ENCODE peak calls at places on chromosomes 7 and 10, in seven cellular contexts. K is HCT116, G is HepG2, P is H1, X is SK-N-SH, L is K562, C is GM12878. V is an unnamed sample.
A peak's percentile ranks its signal among the peaks of the same experiment; 100 is the strongest.

GRCh38 chr10:28841625-28842024 is 164.3 kb downstream of the BAMBI start:
- DNase-seq in K (no peak), G (no peak), P (no peak), X (no peak), L (no peak), C (no peak), V (no peak)

GRCh38 chr7:42175834-42176745 is 60.9 kb downstream of the GLI3 start:
- DNase-seq in K (no peak), G (no peak), P (no peak), X (no peak), L (no peak), C (no peak), V (peak; percentile 16)

GRCh38 chr7:12865593-12865992 is 178.2 kb downstream of the ARL4A start:
- DNase-seq in K (no peak), G (no peak), P (no peak), X (no peak), L (no peak), C (no peak), V (no peak)

GRCh38 chr10:53765311-53765710 is 992.7 kb upstream of the MBL2 start:
- DNase-seq in K (no peak), G (no peak), P (no peak), X (no peak), L (no peak), C (no peak), V (no peak)

GRCh38 chr10:10589540-10589939 is 428.1 kb upstream of the CELF2 start:
- DNase-seq in K (no peak), G (no peak), P (no peak), X (no peak), L (no peak), C (no peak), V (no peak)

GRCh38 chr10:35040761-35041501 is 49.2 kb downstream of the CUL2 start:
- DNase-seq in K (peak; percentile 75), G (no peak), P (no peak), X (no peak), L (no peak), C (no peak), V (no peak)

GRCh38 chr7:87574630-87575029 is 26.1 kb downstream of the ABCB1 start:
- DNase-seq in K (peak; percentile 27), G (peak; percentile 12), P (no peak), X (no peak), L (peak; percentile 19), C (no peak), V (no peak)

GRCh38 chr7:97871659-97872024 is 566 bp downstream of the ASNS start:
- DNase-seq in K (no peak), G (no peak), P (no peak), X (no peak), L (peak; percentile 55), C (peak; percentile 1), V (peak; percentile 8)

GRCh38 chr7:72307566-72307965 is 104.6 kb downstream of the CALN1 start:
- DNase-seq in K (no peak), G (no peak), P (no peak), X (no peak), L (no peak), C (no peak), V (no peak)

GRCh38 chr7:16083931-16084330 is 337.4 kb downstream of the CRPPA start:
- DNase-seq in K (peak; percentile 56), G (no peak), P (no peak), X (no peak), L (no peak), C (no peak), V (peak; percentile 46)

GRCh38 chr10:70163448-70163847 is 6.9 kb downstream of the SAR1A start:
- DNase-seq in K (no peak), G (no peak), P (no peak), X (no peak), L (no peak), C (no peak), V (no peak)

GRCh38 chr7:3157541-3158287 is 114.0 kb upstream of the CARD11 start:
- DNase-seq in K (no peak), G (peak; percentile 10), P (no peak), X (no peak), L (no peak), C (no peak), V (no peak)

GRCh38 chr10:99859585-99859984 is 77.1 kb downstream of the ABCC2 start:
- DNase-seq in K (peak; percentile 60), G (peak; percentile 52), P (no peak), X (peak; percentile 31), L (peak; percentile 18), C (no peak), V (no peak)

GRCh38 chr10:24894309-24894708 is 58.1 kb downstream of the PRTFDC1 start:
- DNase-seq in K (no peak), G (no peak), P (no peak), X (no peak), L (peak; percentile 63), C (no peak), V (no peak)

GRCh38 chr10:100245484-100246220 is 16.3 kb upstream of the CHUK start:
- DNase-seq in K (no peak), G (no peak), P (no peak), X (no peak), L (no peak), C (no peak), V (no peak)

GRCh38 chr10:75550191-75550590 is 118.8 kb downstream of the LRMDA start:
- DNase-seq in K (no peak), G (no peak), P (no peak), X (no peak), L (no peak), C (no peak), V (no peak)

GRCh38 chr7:157041514-157042277 is 31.2 kb upstream of the MNX1 start:
- DNase-seq in K (no peak), G (no peak), P (no peak), X (no peak), L (peak; percentile 42), C (no peak), V (no peak)

GRCh38 chr10:100618856-100619255 is 83.1 kb downstream of the HIF1AN start:
- DNase-seq in K (no peak), G (no peak), P (no peak), X (no peak), L (no peak), C (no peak), V (no peak)

GRCh38 chr7:13179775-13180448 is 492.5 kb downstream of the ARL4A start:
- DNase-seq in K (no peak), G (no peak), P (no peak), X (no peak), L (no peak), C (no peak), V (no peak)

GRCh38 chr10:27355918-27356573 is 115.4 kb upstream of the ACBD5 start:
- DNase-seq in K (no peak), G (no peak), P (no peak), X (no peak), L (no peak), C (no peak), V (no peak)

GRCh38 chr7:1669486-1669951 is 558 bp upstream of the ELFN1 start:
- DNase-seq in K (no peak), G (no peak), P (no peak), X (peak; percentile 72), L (no peak), C (no peak), V (no peak)

GRCh38 chr10:4828005-4828404 is 2.0 kb downstream of the AKR1E2 start:
- DNase-seq in K (no peak), G (no peak), P (no peak), X (no peak), L (peak; percentile 82), C (no peak), V (no peak)

GRCh38 chr10:4826788-4827324 is 849 bp downstream of the AKR1E2 start:
- DNase-seq in K (no peak), G (no peak), P (no peak), X (no peak), L (no peak), C (no peak), V (no peak)

GRCh38 chr10:4824791-4825310 is 1.2 kb upstream of the AKR1E2 start:
- DNase-seq in K (no peak), G (no peak), P (no peak), X (no peak), L (no peak), C (no peak), V (no peak)

GRCh38 chr10:4825456-4825867 is 545 bp upstream of the AKR1E2 start:
- DNase-seq in K (no peak), G (no peak), P (no peak), X (no peak), L (no peak), C (no peak), V (no peak)

GRCh38 chr10:4825868-4826787 is at the start of gene AKR1E2:
- DNase-seq in K (peak; percentile 83), G (no peak), P (peak; percentile 46), X (peak; percentile 95), L (peak; percentile 92), C (no peak), V (peak; percentile 90)
- TF ChIP-seq JUND in K (no peak), G (no peak), P (no peak), X (no peak), L (peak; percentile 23), C (no peak), V (no peak)

GRCh38 chr7:78149787-78150186 is 351.2 kb downstream of the PHTF2 start:
- DNase-seq in K (no peak), G (no peak), P (no peak), X (no peak), L (no peak), C (no peak), V (no peak)
- TF ChIP-seq JUND in K (no peak), G (no peak), P (no peak), X (peak; percentile 95), L (no peak), C (no peak), V (no peak)

DNA sequence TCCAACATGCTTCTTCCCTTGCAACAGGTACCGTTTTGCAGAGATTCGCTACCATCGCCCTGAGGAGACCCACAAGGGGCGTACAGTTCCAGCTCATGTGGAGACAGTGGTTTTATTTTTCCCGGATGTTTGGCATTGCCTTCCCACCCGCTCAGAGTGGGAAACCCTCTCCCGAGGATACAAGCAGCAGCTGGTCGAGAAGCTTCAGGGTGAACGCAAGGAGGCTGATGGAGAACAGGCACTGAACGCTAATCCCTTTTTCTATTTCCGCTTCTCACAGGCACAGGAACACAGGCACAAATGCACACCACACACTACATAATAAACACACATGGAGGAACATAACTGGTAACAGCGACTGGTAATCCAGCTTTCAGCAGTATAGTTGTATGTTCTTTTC is 35.2 kb downstream of the CCAR1 start:
- DNase-seq in K (no peak), G (no peak), P (no peak), X (no peak), L (no peak), C (no peak), V (no peak)
- TF ChIP-seq JUND in K (no peak), G (no peak), P (no peak), X (no peak), L (no peak), C (no peak), V (no peak)

GRCh38 chr7:43876266-43876665 is 6.9 kb upstream of the MRPS24 start:
- DNase-seq in K (no peak), G (no peak), P (no peak), X (no peak), L (no peak), C (no peak), V (no peak)

GRCh38 chr7:43872401-43873165 is 3.3 kb upstream of the MRPS24 start:
- DNase-seq in K (no peak), G (no peak), P (no peak), X (peak; percentile 54), L (peak; percentile 55), C (no peak), V (peak; percentile 48)

GRCh38 chr7:43870316-43870715 is 999 bp upstream of the MRPS24 start:
- DNase-seq in K (no peak), G (no peak), P (no peak), X (no peak), L (no peak), C (no peak), V (no peak)

GRCh38 chr7:43871064-43871463 is 1.7 kb upstream of the MRPS24 start:
- DNase-seq in K (no peak), G (no peak), P (no peak), X (no peak), L (no peak), C (no peak), V (no peak)

GRCh38 chr7:43873300-43873699 is 4.0 kb upstream of the MRPS24 start:
- DNase-seq in K (peak; percentile 22), G (no peak), P (no peak), X (no peak), L (peak; percentile 74), C (no peak), V (no peak)
- TF ChIP-seq JUND in K (peak; percentile 40), G (no peak), P (no peak), X (no peak), L (peak; percentile 79), C (no peak), V (no peak)